ENCODE peak calls at places on chromosome 18, in five cellular contexts. T is left lung, Z is AG10803, A is cardiac muscle cell, B is upper lobe of right lung. M is an unnamed sample.

GRCh38 chr18:79737426-79737825 is 57.8 kb downstream of the CTDP1 start:
- DNase-seq in T (no peak), Z (no peak), A (no peak), B (peak; percentile 35), M (peak; percentile 47)

GRCh38 chr18:13381907-13382682 is 163.5 kb downstream of the LDLRAD4 start:
- DNase-seq in T (peak; percentile 78), Z (peak; percentile 86), A (peak; percentile 75), B (peak; percentile 78), M (peak; percentile 75)

GRCh38 chr18:22223263-22223960 is 54.0 kb downstream of the GATA6 start:
- DNase-seq in T (peak; percentile 92), Z (peak; percentile 73), A (peak; percentile 81), B (peak; percentile 93), M (no peak)

GRCh38 chr18:2536493-2536892 is 34.8 kb downstream of the METTL4 start:
- DNase-seq in T (no peak), Z (peak; percentile 48), A (peak; percentile 72), B (no peak), M (no peak)

GRCh38 chr18:13216732-13217465 is 1.7 kb upstream of the LDLRAD4 start:
- DNase-seq in T (no peak), Z (no peak), A (no peak), B (peak; percentile 74), M (no peak)

GRCh38 chr18:51278045-51278649 is 80.7 kb upstream of the MEX3C start:
- DNase-seq in T (no peak), Z (no peak), A (peak; percentile 62), B (no peak), M (no peak)

GRCh38 chr18:80191907-80192652 is 55.2 kb downstream of the PARD6G start:
- DNase-seq in T (no peak), Z (no peak), A (no peak), B (no peak), M (no peak)

GRCh38 chr18:21230436-21230835 is 11.6 kb upstream of the GREB1L start:
- DNase-seq in T (no peak), Z (peak; percentile 58), A (no peak), B (no peak), M (no peak)

GRCh38 chr18:8536226-8536625 is 73.0 kb upstream of the RAB12 start:
- DNase-seq in T (no peak), Z (no peak), A (no peak), B (no peak), M (no peak)

GRCh38 chr18:48022021-48022420 is 91.6 kb upstream of the SMAD2 start:
- DNase-seq in T (peak; percentile 22), Z (no peak), A (no peak), B (peak; percentile 30), M (peak; percentile 44)

GRCh38 chr18:35610089-35610488 is 28.5 kb downstream of the GALNT1 start:
- DNase-seq in T (no peak), Z (no peak), A (no peak), B (no peak), M (no peak)

GRCh38 chr18:36352384-36352783 is 54.9 kb downstream of the FHOD3 start:
- DNase-seq in T (no peak), Z (peak; percentile 92), A (peak; percentile 96), B (no peak), M (no peak)

GRCh38 chr18:36376361-36376760 is 78.8 kb downstream of the FHOD3 start:
- DNase-seq in T (no peak), Z (peak; percentile 63), A (no peak), B (no peak), M (no peak)

GRCh38 chr18:8747440-8747937 is 42.1 kb downstream of the MTCL1 start:
- DNase-seq in T (no peak), Z (peak; percentile 97), A (peak; percentile 87), B (no peak), M (no peak)

GRCh38 chr18:62618735-62619134 is 95.9 kb downstream of the ZCCHC2 start:
- DNase-seq in T (no peak), Z (no peak), A (no peak), B (no peak), M (no peak)

GRCh38 chr18:68406761-68407160 is 308.1 kb downstream of the TMX3 start:
- DNase-seq in T (no peak), Z (peak; percentile 61), A (no peak), B (no peak), M (no peak)

GRCh38 chr18:78895207-78896001 is 84.2 kb upstream of the SALL3 start:
- DNase-seq in T (no peak), Z (no peak), A (no peak), B (no peak), M (no peak)

GRCh38 chr18:51537487-51537886 is 340.0 kb upstream of the MEX3C start:
- DNase-seq in T (no peak), Z (no peak), A (peak; percentile 85), B (no peak), M (no peak)

GRCh38 chr18:3015203-3015590 is 2.3 kb upstream of the LPIN2 start:
- DNase-seq in T (peak; percentile 64), Z (peak; percentile 78), A (peak; percentile 79), B (no peak), M (no peak)

GRCh38 chr18:13269599-13270011 is 51.0 kb downstream of the LDLRAD4 start:
- DNase-seq in T (no peak), Z (peak; percentile 8), A (peak; percentile 9), B (peak; percentile 37), M (peak; percentile 73)

GRCh38 chr18:62187543-62188378 is 706 bp downstream of the RELCH start:
- DNase-seq in T (no peak), Z (peak; percentile 11), A (peak; percentile 27), B (peak; percentile 71), M (peak; percentile 87)

GRCh38 chr18:35024965-35025364 is 16.2 kb upstream of the MAPRE2 start:
- DNase-seq in T (peak; percentile 73), Z (peak; percentile 98), A (peak; percentile 92), B (no peak), M (no peak)

GRCh38 chr18:12121175-12122095 is 27.8 kb downstream of the ANKRD62 start:
- DNase-seq in T (no peak), Z (no peak), A (peak; percentile 7), B (no peak), M (no peak)

GRCh38 chr18:75127143-75128021 is 81.6 kb downstream of the PTGR3 start:
- DNase-seq in T (no peak), Z (no peak), A (no peak), B (peak; percentile 62), M (no peak)

GRCh38 chr18:49814147-49814499 is 790 bp upstream of the ACAA2 start:
- DNase-seq in T (peak; percentile 65), Z (peak; percentile 58), A (peak; percentile 68), B (peak; percentile 82), M (no peak)

GRCh38 chr18:50297621-50298442 is 10.3 kb upstream of the CXXC1 start:
- DNase-seq in T (peak; percentile 88), Z (peak; percentile 67), A (peak; percentile 90), B (peak; percentile 85), M (no peak)

GRCh38 chr18:36265035-36265434 is 32.5 kb upstream of the FHOD3 start:
- DNase-seq in T (no peak), Z (no peak), A (peak; percentile 78), B (no peak), M (no peak)

GRCh38 chr18:27921904-27922541 is 254.9 kb downstream of the CDH2 start:
- DNase-seq in T (no peak), Z (peak; percentile 71), A (peak; percentile 69), B (peak; percentile 51), M (no peak)

GRCh38 chr18:5476961-5477800 is 66.6 kb downstream of the EPB41L3 start:
- DNase-seq in T (no peak), Z (no peak), A (no peak), B (no peak), M (no peak)

GRCh38 chr18:37524139-37524538 is 41.5 kb downstream of the CELF4 start:
- DNase-seq in T (no peak), Z (no peak), A (no peak), B (no peak), M (no peak)

GRCh38 chr18:37520508-37520907 is 45.1 kb downstream of the CELF4 start:
- DNase-seq in T (no peak), Z (no peak), A (no peak), B (no peak), M (no peak)

GRCh38 chr18:37521500-37522465 is 43.8 kb downstream of the CELF4 start:
- DNase-seq in T (no peak), Z (no peak), A (no peak), B (no peak), M (no peak)

GRCh38 chr18:37525302-37525585 is 40.4 kb downstream of the CELF4 start:
- DNase-seq in T (no peak), Z (no peak), A (no peak), B (no peak), M (no peak)

GRCh38 chr18:37524546-37525301 is 40.9 kb downstream of the CELF4 start:
- DNase-seq in T (no peak), Z (no peak), A (no peak), B (no peak), M (no peak)
- TF ChIP-seq CTCF in T (no peak), Z (no peak), A (no peak), B (no peak), M (no peak)

GRCh38 chr18:25727281-25727680 is 363.1 kb downstream of the SS18 start:
- DNase-seq in T (no peak), Z (no peak), A (no peak), B (no peak), M (no peak)

GRCh38 chr18:25725461-25725860 is 365.0 kb downstream of the SS18 start:
- DNase-seq in T (no peak), Z (no peak), A (no peak), B (no peak), M (no peak)

GRCh38 chr18:25724121-25724520 is 366.3 kb downstream of the SS18 start:
- DNase-seq in T (no peak), Z (no peak), A (no peak), B (no peak), M (no peak)

GRCh38 chr18:25724997-25725396 is 365.4 kb downstream of the SS18 start:
- DNase-seq in T (no peak), Z (no peak), A (no peak), B (no peak), M (no peak)

DNA sequence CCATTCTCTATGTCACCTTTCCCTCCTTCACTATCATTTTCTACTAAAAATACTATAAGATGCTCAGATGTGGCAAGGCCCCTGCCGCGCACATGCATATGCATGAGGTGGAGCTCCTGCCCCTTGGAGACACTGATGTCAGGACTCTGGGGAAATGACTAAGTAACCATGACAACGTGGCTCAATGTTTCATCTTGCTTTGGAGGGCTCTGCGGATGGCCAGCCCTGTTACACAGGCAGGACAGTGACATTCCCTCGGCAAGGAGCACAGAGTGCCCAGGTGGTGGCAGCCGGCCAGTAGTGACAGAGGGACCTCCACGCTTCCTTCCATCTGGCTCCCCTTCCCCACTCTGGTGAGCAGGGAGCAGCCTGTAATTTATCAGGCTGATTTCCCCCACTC is 364.1 kb downstream of the SS18 start:
- DNase-seq in T (no peak), Z (peak; percentile 54), A (peak; percentile 11), B (no peak), M (no peak)
- TF ChIP-seq CTCF in T (no peak), Z (peak; percentile 14), A (no peak), B (no peak), M (no peak)

GRCh38 chr18:42730272-42730671 is 385.2 kb downstream of the RIT2 start:
- DNase-seq in T (no peak), Z (no peak), A (no peak), B (no peak), M (no peak)
- TF ChIP-seq CTCF in T (peak; percentile 16), Z (peak; percentile 8), A (no peak), B (peak; percentile 8), M (peak; percentile 67)

DNA sequence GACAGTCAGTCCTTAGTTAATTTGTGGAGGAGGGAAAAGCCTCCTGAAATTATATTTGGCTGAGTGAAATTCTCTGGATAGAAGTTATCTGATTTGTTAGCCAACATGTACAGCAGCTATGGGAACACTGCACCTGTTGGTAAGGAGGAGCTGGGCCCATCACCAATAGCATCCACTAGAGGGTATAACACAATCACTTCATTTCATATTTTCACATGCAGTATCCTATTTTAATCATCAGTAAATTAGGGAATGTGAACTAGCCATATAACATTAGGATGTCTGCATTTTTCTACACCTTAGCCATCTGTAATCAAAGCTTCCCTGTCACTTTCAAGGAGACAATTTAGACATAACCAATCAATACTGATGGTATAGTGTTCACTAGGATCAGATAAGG is 818.4 kb upstream of the CDH2 start:
- DNase-seq in T (no peak), Z (peak; percentile 1), A (peak; percentile 9), B (no peak), M (no peak)
- TF ChIP-seq CTCF in T (no peak), Z (peak; percentile 48), A (peak; percentile 9), B (no peak), M (peak; percentile 67)